ENCODE peak calls at places on chromosomes 4 and X, in ten cellular contexts. E is uterus, U is cardiac muscle cell, J is heart right ventricle, N is neural progenitor cell, X is adrenal gland, Z is psoas muscle, W is breast epithelium, D is OCI-LY7, O is astrocyte. Q is an unnamed sample.

GRCh38 chr4:119315036-119315435 is 6.9 kb downstream of the FABP2 start:
- DNase-seq in E (no peak), U (no peak), J (no peak), N (no peak), X (no peak), Z (no peak), W (no peak), D (no peak), O (no peak), Q (no peak)

GRCh38 chr4:187999406-187999932 is 3.9 kb downstream of the ZFP42 start:
- DNase-seq in E (no peak), U (no peak), J (no peak), N (no peak), X (no peak), Z (no peak), W (no peak), D (no peak), O (no peak), Q (no peak)

GRCh38 chr4:142663828-142664227 is 182.3 kb downstream of the INPP4B start:
- DNase-seq in E (no peak), U (no peak), J (no peak), N (no peak), X (no peak), Z (no peak), W (no peak), D (no peak), O (peak), Q (no peak)

GRCh38 chr4:20711335-20711734 is 11.1 kb downstream of the PACRGL start:
- DNase-seq in E (no peak), U (no peak), J (no peak), N (no peak), X (no peak), Z (no peak), W (no peak), D (no peak), O (no peak), Q (no peak)

GRCh38 chr4:2061208-2062131 is 2.3 kb downstream of the NAT8L start:
- DNase-seq in E (no peak), U (no peak), J (peak), N (no peak), X (no peak), Z (peak), W (no peak), D (no peak), O (no peak), Q (peak)

GRCh38 chrX:30196322-30196721 is 19.0 kb upstream of the MAGEB2 start:
- DNase-seq in E (no peak), U (peak), J (no peak), N (peak), X (no peak), Z (no peak), W (no peak), D (peak), O (no peak), Q (no peak)

GRCh38 chr4:31929676-31930075 is 1209.5 kb downstream of the PCDH7 start:
- DNase-seq in E (no peak), U (no peak), J (no peak), N (no peak), X (no peak), Z (no peak), W (no peak), D (no peak), O (no peak), Q (no peak)

GRCh38 chrX:69093960-69094935 is 71.0 kb downstream of the PJA1 start:
- DNase-seq in E (peak), U (peak), J (no peak), N (peak), X (peak), Z (no peak), W (no peak), D (peak), O (peak), Q (no peak)

GRCh38 chr4:74874785-74875367 is 58.0 kb upstream of the PARM1 start:
- DNase-seq in E (no peak), U (peak), J (no peak), N (peak), X (peak), Z (no peak), W (no peak), D (peak), O (peak), Q (no peak)

GRCh38 chr4:99356992-99357391 is 4.4 kb upstream of the ADH1C start:
- DNase-seq in E (no peak), U (no peak), J (no peak), N (no peak), X (no peak), Z (no peak), W (no peak), D (no peak), O (no peak), Q (no peak)

GRCh38 chr4:99349338-99349737 is 3.2 kb downstream of the ADH1C start:
- DNase-seq in E (no peak), U (no peak), J (no peak), N (no peak), X (no peak), Z (no peak), W (no peak), D (no peak), O (no peak), Q (no peak)

GRCh38 chr4:99351487-99351886 is 1.1 kb downstream of the ADH1C start:
- DNase-seq in E (no peak), U (no peak), J (no peak), N (no peak), X (no peak), Z (no peak), W (no peak), D (no peak), O (no peak), Q (no peak)

GRCh38 chr4:99352602-99353580 is at the start of gene ADH1C:
- DNase-seq in E (no peak), U (no peak), J (no peak), N (no peak), X (no peak), Z (no peak), W (no peak), D (no peak), O (no peak), Q (no peak)
- H3K27ac ChIP-seq in E (peak), U (no peak), J (peak), N (no peak), X (no peak), Z (no peak), W (peak), D (no peak), O (no peak), Q (peak)

GRCh38 chr4:173367285-173367684 is 3.5 kb upstream of the SAP30 start:
- DNase-seq in E (no peak), U (no peak), J (no peak), N (no peak), X (no peak), Z (no peak), W (no peak), D (peak), O (no peak), Q (no peak)
- H3K4me3 ChIP-seq in E (no peak), U (peak), J (no peak), N (peak), X (no peak), Z (no peak), W (no peak), D (peak), O (no peak), Q (no peak)

GRCh38 chr4:24742773-24743676 is 52.3 kb upstream of the SOD3 start:
- DNase-seq in E (no peak), U (no peak), J (no peak), N (peak), X (no peak), Z (no peak), W (no peak), D (no peak), O (no peak), Q (no peak)

GRCh38 chr4:24745172-24745895 is 50.0 kb upstream of the SOD3 start:
- DNase-seq in E (no peak), U (no peak), J (no peak), N (no peak), X (no peak), Z (no peak), W (no peak), D (no peak), O (peak), Q (no peak)

GRCh38 chr4:24742335-24742734 is 53.0 kb upstream of the SOD3 start:
- DNase-seq in E (no peak), U (no peak), J (no peak), N (no peak), X (no peak), Z (no peak), W (no peak), D (no peak), O (no peak), Q (no peak)

GRCh38 chr4:24741915-24742314 is 53.5 kb upstream of the SOD3 start:
- DNase-seq in E (no peak), U (no peak), J (no peak), N (no peak), X (no peak), Z (no peak), W (no peak), D (no peak), O (no peak), Q (no peak)

DNA sequence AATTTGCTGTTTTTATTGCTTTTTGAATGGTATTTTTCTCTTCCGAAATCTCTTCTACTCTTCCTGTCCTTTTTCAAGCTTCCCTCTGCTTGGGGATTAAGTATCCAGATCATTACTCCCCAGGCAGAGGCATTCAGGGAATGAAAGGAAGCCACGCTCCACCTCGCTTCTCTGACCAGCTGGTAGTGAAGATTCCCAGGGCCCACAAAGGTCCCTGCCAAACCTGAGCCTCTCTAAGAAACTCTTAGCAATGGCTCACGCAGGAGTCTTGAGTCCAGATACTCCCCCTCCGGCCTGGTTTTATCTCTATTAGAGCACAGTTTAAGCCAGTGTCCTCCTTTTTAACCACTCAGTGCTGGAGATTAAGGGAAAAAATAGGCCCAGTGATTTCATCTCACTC is 51.4 kb upstream of the SOD3 start:
- DNase-seq in E (peak), U (peak), J (no peak), N (peak), X (no peak), Z (no peak), W (no peak), D (no peak), O (peak), Q (no peak)
- H3K27ac ChIP-seq in E (peak), U (no peak), J (no peak), N (peak), X (no peak), Z (peak), W (no peak), D (no peak), O (no peak), Q (no peak)

DNA sequence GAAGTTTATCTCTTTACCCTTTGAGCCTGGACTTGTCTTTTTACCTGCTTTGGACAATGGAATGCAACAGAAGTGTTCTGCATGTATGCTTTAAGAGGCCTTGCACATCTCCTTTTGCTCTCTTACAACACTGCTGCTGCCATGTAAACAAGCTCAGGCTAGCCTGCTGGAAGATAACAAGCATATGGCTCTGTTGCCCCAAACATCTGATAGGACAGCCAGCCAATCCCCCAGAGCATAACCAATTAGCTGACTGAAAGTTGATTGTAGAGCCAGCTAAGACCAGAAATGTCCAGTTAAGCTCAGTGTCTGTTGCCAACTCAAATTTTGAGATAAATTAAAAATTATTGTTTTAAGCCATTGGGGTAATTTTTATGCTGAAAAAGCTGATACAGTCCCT is 510.6 kb upstream of the CNKSR2 start:
- DNase-seq in E (no peak), U (no peak), J (no peak), N (no peak), X (no peak), Z (no peak), W (no peak), D (no peak), O (no peak), Q (no peak)
- H3K4me3 ChIP-seq in E (no peak), U (no peak), J (no peak), N (no peak), X (no peak), Z (no peak), W (no peak), D (no peak), O (no peak), Q (no peak)

DNA sequence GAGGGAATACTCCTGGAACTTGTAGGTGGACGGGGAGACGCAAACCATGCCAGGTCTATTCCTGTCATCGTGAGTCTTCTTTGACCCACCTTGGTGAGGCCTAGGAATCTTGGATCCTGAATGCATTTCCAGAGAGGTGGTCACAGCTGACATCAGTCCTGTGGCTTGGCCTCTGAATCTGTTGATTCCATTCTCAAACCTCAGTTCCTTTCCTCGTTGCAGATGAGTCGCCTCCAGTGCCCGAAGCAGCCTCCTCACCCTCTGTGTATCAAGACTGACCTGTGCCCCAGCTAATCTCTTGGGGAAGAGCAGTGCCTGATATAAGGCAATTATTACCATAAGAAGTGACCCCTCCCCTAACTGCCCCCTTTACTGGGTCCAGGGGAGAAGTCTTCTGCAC is 118.1 kb downstream of the SMIM20 start:
- DNase-seq in E (no peak), U (no peak), J (no peak), N (no peak), X (no peak), Z (no peak), W (no peak), D (no peak), O (peak), Q (no peak)
- H3K27ac ChIP-seq in E (peak), U (no peak), J (no peak), N (no peak), X (no peak), Z (no peak), W (peak), D (no peak), O (peak), Q (no peak)

GRCh38 chrX:37350034-37350365 is 836 bp downstream of the PRRG1 start:
- DNase-seq in E (no peak), U (no peak), J (no peak), N (no peak), X (no peak), Z (no peak), W (no peak), D (no peak), O (peak), Q (no peak)
- H3K4me3 ChIP-seq in E (peak), U (peak), J (peak), N (peak), X (peak), Z (peak), W (peak), D (no peak), O (peak), Q (peak)

GRCh38 chr4:151717271-151717670 is 43.5 kb downstream of the GATB start:
- DNase-seq in E (no peak), U (no peak), J (no peak), N (peak), X (no peak), Z (no peak), W (no peak), D (no peak), O (no peak), Q (no peak)

GRCh38 chr4:151717909-151718613 is 42.7 kb downstream of the GATB start:
- DNase-seq in E (no peak), U (no peak), J (no peak), N (no peak), X (no peak), Z (no peak), W (no peak), D (no peak), O (no peak), Q (no peak)

GRCh38 chr4:151721466-151721865 is 39.3 kb downstream of the GATB start:
- DNase-seq in E (peak), U (no peak), J (no peak), N (no peak), X (peak), Z (no peak), W (no peak), D (no peak), O (no peak), Q (no peak)

GRCh38 chr4:151719045-151719743 is 41.6 kb downstream of the GATB start:
- DNase-seq in E (no peak), U (peak), J (peak), N (peak), X (no peak), Z (no peak), W (no peak), D (no peak), O (no peak), Q (no peak)

DNA sequence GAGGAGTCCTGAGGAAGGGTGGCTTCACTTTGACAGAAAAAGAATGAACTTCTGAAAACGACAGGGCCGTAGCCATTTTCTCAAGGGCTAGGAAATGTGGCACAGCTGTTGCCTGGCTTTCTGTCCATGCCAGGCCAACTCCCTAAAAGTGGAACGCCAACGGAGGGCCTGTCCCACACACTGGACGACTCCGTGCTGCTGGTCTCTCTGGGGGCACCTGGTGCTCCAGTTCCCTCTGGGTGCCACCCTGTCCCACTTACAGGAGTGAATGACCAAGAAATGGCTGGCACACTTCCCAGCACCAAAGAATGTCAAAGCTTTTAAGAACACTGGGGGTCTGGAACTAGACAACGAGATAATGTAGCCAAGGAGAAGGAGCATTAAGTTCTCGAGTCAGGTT is 40.9 kb downstream of the GATB start:
- DNase-seq in E (no peak), U (no peak), J (no peak), N (no peak), X (no peak), Z (no peak), W (no peak), D (no peak), O (no peak), Q (no peak)
- H3K27ac ChIP-seq in E (no peak), U (peak), J (peak), N (no peak), X (no peak), Z (no peak), W (no peak), D (no peak), O (no peak), Q (no peak)

DNA sequence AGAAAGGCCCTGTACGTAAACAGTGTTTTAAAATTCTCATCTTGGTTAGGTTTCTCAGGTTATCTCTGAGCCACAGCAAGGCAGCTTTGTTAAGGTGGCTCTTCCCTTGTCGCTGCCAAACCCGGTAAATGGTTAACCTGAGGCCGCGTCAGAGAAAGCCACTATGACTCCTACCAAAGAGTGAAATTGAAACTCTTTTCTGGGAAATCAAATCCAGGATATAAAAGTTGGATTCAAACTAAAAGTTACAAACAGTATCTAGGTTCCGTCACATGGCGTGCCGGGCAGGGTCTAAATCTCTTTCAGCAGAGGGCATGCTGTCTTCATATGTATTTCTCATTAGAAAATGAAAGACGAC is 433 bp downstream of the MMAA start:
- DNase-seq in E (peak), U (peak), J (peak), N (no peak), X (peak), Z (peak), W (peak), D (no peak), O (peak), Q (peak)
- H3K4me3 ChIP-seq in E (peak), U (peak), J (peak), N (peak), X (peak), Z (peak), W (peak), D (peak), O (peak), Q (peak)

DNA sequence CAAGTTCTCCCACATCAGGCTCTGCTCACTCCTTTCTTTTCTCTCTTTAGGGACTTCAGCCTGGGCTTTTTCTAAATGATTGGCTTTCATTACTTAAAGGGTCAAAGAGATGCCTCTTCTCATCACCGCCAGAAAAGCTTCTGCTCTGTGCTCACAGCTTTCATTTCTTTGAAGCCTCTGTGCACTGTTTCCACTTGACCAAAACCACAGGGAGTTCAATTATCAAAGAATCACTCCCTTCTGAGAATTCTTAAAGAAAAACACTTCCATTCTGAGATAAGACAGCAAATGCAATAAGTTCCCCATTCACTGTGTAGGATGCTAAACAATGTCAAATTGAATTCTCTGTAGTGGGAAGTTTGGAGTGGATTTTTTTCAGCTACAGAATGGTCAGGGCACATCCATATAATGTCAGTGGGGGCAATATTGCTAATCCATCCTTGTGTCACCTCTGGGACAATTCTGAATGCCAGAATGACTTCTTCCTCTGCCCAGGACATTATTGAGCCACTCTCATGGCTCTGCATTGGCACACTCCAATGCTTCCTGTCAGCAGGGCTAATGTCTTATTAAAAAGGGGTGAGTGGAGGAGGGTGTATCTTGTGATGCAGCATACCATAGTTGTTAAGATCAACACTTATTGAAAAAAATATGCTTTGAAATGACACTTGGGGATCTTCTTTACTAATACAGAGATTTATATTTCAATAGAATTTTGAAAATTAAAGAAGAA is 217.6 kb downstream of the SNCA start:
- DNase-seq in E (no peak), U (no peak), J (no peak), N (peak), X (no peak), Z (no peak), W (no peak), D (no peak), O (no peak), Q (no peak)
- H3K27ac ChIP-seq in E (no peak), U (no peak), J (no peak), N (no peak), X (no peak), Z (no peak), W (no peak), D (no peak), O (no peak), Q (no peak)